ENCODE peak calls at places on chromosomes 13 and 19, in six cellular contexts. M, E, F, A, Z and J are unnamed samples.

GRCh38 chr13:80454245-80454644 is 113.3 kb upstream of the SPRY2 start:
- DNase-seq in M (no peak), A (peak; percentile 32), E (no peak), F (no peak), Z (peak; percentile 94), J (no peak)

GRCh38 chr19:4638330-4638729 is 986 bp upstream of the TNFAIP8L1 start:
- DNase-seq in F (peak; percentile 12), Z (no peak), M (no peak), A (no peak), E (no peak), J (no peak)

GRCh38 chr19:5973376-5973775 is 4.6 kb downstream of the RANBP3 start:
- DNase-seq in M (no peak), A (no peak), Z (no peak), F (no peak), E (no peak), J (no peak)

GRCh38 chr19:9936151-9937000 is at the start of gene OLFM2:
- DNase-seq in F (peak; percentile 71), A (no peak), Z (no peak), E (peak; percentile 69), M (no peak), J (no peak)

GRCh38 chr19:17754634-17755532 is 3.6 kb downstream of the FCHO1 start:
- DNase-seq in E (no peak), M (no peak), F (no peak), A (peak; percentile 59), Z (peak; percentile 62), J (no peak)

GRCh38 chr19:1074512-1075283 is 7.7 kb downstream of the ARHGAP45 start:
- DNase-seq in F (peak; percentile 80), E (peak; percentile 86), Z (no peak), A (peak; percentile 85), M (peak; percentile 88), J (no peak)

GRCh38 chr13:49220035-49220855 is at the start of gene MLNR:
- DNase-seq in Z (no peak), A (peak; percentile 37), F (peak; percentile 45), E (peak; percentile 23), M (no peak), J (peak; percentile 12)

GRCh38 chr19:18529782-18530181 is 7.9 kb upstream of the ELL start:
- DNase-seq in E (no peak), Z (no peak), A (no peak), M (no peak), F (no peak), J (no peak)

GRCh38 chr13:103948477-103948876 is 882.3 kb upstream of the SLC10A2 start:
- DNase-seq in F (no peak), A (no peak), M (no peak), Z (no peak), E (no peak), J (no peak)

GRCh38 chr13:97058896-97059295 is 64.6 kb upstream of the OXGR1 start:
- DNase-seq in A (no peak), E (no peak), M (no peak), Z (no peak), F (no peak), J (no peak)

GRCh38 chr13:75876371-75877050 is 240.4 kb downstream of the LMO7 start:
- DNase-seq in E (peak; percentile 74), F (peak; percentile 56), M (no peak), Z (peak; percentile 72), A (peak; percentile 11), J (peak; percentile 62)

GRCh38 chr13:69291292-69291906 is 816.2 kb upstream of the ATXN8OS start:
- DNase-seq in A (no peak), E (peak; percentile 18), M (no peak), F (no peak), Z (peak; percentile 33), J (no peak)

GRCh38 chr19:1333789-1334188 is 48.1 kb downstream of the EFNA2 start:
- DNase-seq in Z (no peak), E (peak; percentile 67), F (no peak), A (no peak), M (no peak), J (no peak)

GRCh38 chr19:41529484-41530183 is 46.3 kb upstream of the CEACAM21 start:
- DNase-seq in M (no peak), E (no peak), F (no peak), A (no peak), Z (no peak), J (no peak)

GRCh38 chr13:45749026-45749759 is 47.1 kb downstream of the CBY2 start:
- DNase-seq in E (no peak), F (no peak), M (no peak), A (no peak), Z (no peak), J (no peak)

GRCh38 chr13:38223093-38223492 is 126.6 kb upstream of the UFM1 start:
- DNase-seq in A (no peak), F (no peak), Z (peak; percentile 37), M (no peak), E (peak; percentile 12), J (peak; percentile 40)

GRCh38 chr19:35348909-35349611 is 1.4 kb downstream of the FFAR1 start:
- DNase-seq in F (no peak), E (no peak), A (peak; percentile 65), Z (no peak), M (no peak), J (no peak)
- TF ChIP-seq CTCF in F (no peak), E (no peak), A (no peak), Z (no peak), M (no peak), J (no peak)

GRCh38 chr19:12521996-12522395 is 29.3 kb downstream of the ZNF564 start:
- DNase-seq in E (peak; percentile 69), F (peak; percentile 13), A (no peak), Z (peak; percentile 30), M (no peak), J (no peak)

GRCh38 chr19:12526542-12526941 is 24.7 kb downstream of the ZNF564 start:
- DNase-seq in M (no peak), Z (no peak), A (no peak), F (no peak), E (no peak), J (no peak)

GRCh38 chr19:12527034-12527836 is 24.0 kb downstream of the ZNF564 start:
- DNase-seq in F (no peak), E (peak; percentile 37), A (no peak), M (no peak), Z (peak; percentile 31), J (peak; percentile 26)
- H3K4me3 ChIP-seq in F (no peak overlapping the region), E (no peak overlapping the region), A (no peak overlapping the region), M (no peak overlapping the region), Z (no peak overlapping the region), J (no peak overlapping the region)

GRCh38 chr13:110387451-110388140 is 80.5 kb downstream of the COL4A2 start:
- DNase-seq in Z (peak; percentile 37), M (no peak), F (peak; percentile 29), E (no peak), A (peak; percentile 41), J (no peak)
- TF ChIP-seq CTCF in Z (no peak), M (no peak), F (no peak), E (no peak), A (no peak), J (no peak)

GRCh38 chr19:48501961-48502719 is 9.5 kb downstream of the LMTK3 start:
- DNase-seq in Z (peak; percentile 99), F (peak; percentile 99), A (peak; percentile 78), M (peak; percentile 99), E (peak; percentile 97), J (no peak)

GRCh38 chr19:48500830-48501445 is 10.7 kb downstream of the LMTK3 start:
- DNase-seq in F (no peak), E (no peak), A (no peak), M (peak; percentile 66), Z (peak; percentile 40), J (no peak)

GRCh38 chr19:48499352-48500090 is 12.1 kb downstream of the LMTK3 start:
- DNase-seq in F (no peak), A (no peak), M (peak; percentile 55), Z (no peak), E (no peak), J (no peak)

GRCh38 chr19:48502720-48503018 is 9.0 kb downstream of the LMTK3 start:
- DNase-seq in A (no peak), M (no peak), E (no peak), Z (no peak), F (no peak), J (no peak)

GRCh38 chr19:48501446-48501960 is 10.1 kb downstream of the LMTK3 start:
- DNase-seq in A (peak; percentile 69), Z (no peak), M (peak; percentile 97), F (peak; percentile 93), E (peak; percentile 94), J (no peak)
- H3K4me3 ChIP-seq in A (no peak overlapping the region), Z (peak overlapping the region; percentile 6), M (peak overlapping the region; percentile 52), F (no peak overlapping the region), E (peak overlapping the region; percentile 51), J (no peak overlapping the region)

DNA sequence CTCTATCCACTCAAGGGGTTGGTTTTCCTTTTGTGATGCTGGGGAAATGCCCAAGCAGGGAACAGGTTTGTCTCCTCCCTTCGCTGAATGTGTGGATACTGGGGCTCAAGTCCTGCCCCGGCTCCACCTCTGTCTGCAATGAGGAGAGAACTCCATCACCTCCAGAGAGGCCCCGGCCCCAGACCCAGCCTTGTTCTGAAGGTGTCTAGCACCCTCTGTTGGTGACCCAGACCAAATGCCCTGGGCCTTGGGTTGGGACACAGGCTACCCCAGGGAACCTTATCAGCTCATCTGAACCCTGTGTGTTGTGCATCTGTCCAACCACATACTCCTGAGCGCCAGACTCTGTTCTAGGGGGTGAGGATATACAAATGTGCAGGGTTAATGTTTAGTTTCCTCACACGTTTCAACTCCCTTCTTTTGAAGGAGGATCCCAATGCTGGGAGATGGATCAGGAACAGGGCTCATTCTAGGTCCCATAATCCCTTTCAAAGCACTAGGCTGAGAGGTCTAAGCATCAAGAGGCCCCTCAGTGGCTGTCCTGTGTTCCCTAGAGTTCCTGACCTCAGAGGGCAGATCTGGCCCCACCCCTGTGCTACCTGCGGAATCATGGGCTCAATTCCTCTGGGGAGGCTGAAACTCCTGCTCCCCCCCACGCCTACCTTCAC is 112.5 kb upstream of the SLC7A1 start:
- DNase-seq in E (peak; percentile 52), A (no peak), Z (peak; percentile 82), F (no peak), M (no peak), J (peak; percentile 62)
- TF ChIP-seq CTCF in E (peak; percentile 72), A (peak; percentile 88), Z (peak; percentile 87), F (no peak), M (peak; percentile 47), J (peak; percentile 82)

DNA sequence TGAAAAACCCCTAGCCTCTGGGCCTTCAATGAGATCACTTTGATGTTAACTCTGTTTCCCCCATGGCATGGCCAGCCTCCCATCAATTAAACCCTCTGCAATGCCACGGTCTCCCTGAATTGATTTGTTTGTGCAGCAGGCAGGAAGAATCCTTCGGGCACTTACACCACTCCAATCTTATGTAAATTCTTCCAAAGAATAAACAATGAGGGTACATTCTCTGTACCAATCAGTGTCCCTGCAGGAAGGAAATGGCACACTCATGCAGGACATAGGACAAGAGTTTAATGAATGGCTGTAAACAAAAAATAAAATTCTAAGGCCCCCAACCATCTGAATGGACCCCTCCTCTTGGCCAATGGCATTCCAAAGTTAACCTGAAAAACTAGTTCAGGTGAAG is 22.2 kb downstream of the SCGB2B2 start:
- DNase-seq in E (no peak), A (no peak), Z (no peak), M (no peak), F (no peak), J (no peak)
- H3K4me3 ChIP-seq in E (no peak overlapping the region), A (no peak overlapping the region), Z (no peak overlapping the region), M (no peak overlapping the region), F (no peak overlapping the region), J (no peak overlapping the region)

GRCh38 chr13:27622102-27622820 is 569 bp downstream of the POLR1D start:
- DNase-seq in A (no peak), M (no peak), Z (no peak), E (no peak), F (no peak), J (peak; percentile 12)
- TF ChIP-seq CTCF in A (no peak), M (no peak), Z (no peak), E (no peak), F (peak; percentile 18), J (peak; percentile 45)